ENCODE peak calls at places on chromosome 18, in six cellular contexts. X is H1, Q is GM12891, A is K562, O is HepG2, K is GM12878. U is an unnamed sample.

GRCh38 chr18:48735070-48735676 is 196.3 kb downstream of the CTIF start:
- DNase-seq in A (no peak), Q (no peak), X (peak; percentile 7), O (no peak), K (no peak), U (no peak)

GRCh38 chr18:10401489-10401888 is 52.9 kb upstream of the APCDD1 start:
- DNase-seq in A (no peak), K (no peak), Q (no peak), X (no peak), O (no peak), U (no peak)

GRCh38 chr18:38751897-38752296 is 1186.3 kb upstream of the CELF4 start:
- DNase-seq in X (no peak), A (no peak), Q (no peak), K (no peak), O (no peak), U (no peak)

GRCh38 chr18:812123-812672 is at the start of gene YES1:
- DNase-seq in O (peak; percentile 78), K (no peak), Q (peak; percentile 77), X (no peak), A (peak; percentile 97), U (peak; percentile 75)

GRCh38 chr18:48303883-48304282 is 105.3 kb downstream of the ZBTB7C start:
- DNase-seq in X (no peak), K (no peak), Q (no peak), O (no peak), A (no peak), U (no peak)

GRCh38 chr18:56382541-56382940 is 255.9 kb downstream of the TXNL1 start:
- DNase-seq in O (no peak), X (no peak), Q (no peak), A (no peak), K (no peak), U (no peak)

GRCh38 chr18:23819005-23819404 is 129.8 kb downstream of the LAMA3 start:
- DNase-seq in K (no peak), Q (no peak), X (no peak), O (no peak), A (no peak), U (no peak)

GRCh38 chr18:79938196-79938595 is 13.3 kb downstream of the SLC66A2 start:
- DNase-seq in O (no peak), K (no peak), X (no peak), A (no peak), Q (no peak), U (no peak)

GRCh38 chr18:36295880-36296301 is 1.6 kb upstream of the FHOD3 start:
- DNase-seq in A (no peak), K (no peak), O (no peak), Q (no peak), X (no peak), U (no peak)

GRCh38 chr18:23838233-23838632 is 149.0 kb downstream of the LAMA3 start:
- DNase-seq in K (no peak), X (no peak), A (no peak), O (no peak), Q (no peak), U (no peak)

GRCh38 chr18:45169610-45170009 is 445.7 kb upstream of the SLC14A2 start:
- DNase-seq in K (no peak), O (no peak), A (no peak), Q (no peak), X (no peak), U (no peak)

GRCh38 chr18:21513292-21513691 is 87.2 kb downstream of the ESCO1 start:
- DNase-seq in K (no peak), Q (no peak), A (no peak), X (no peak), O (no peak), U (no peak)

GRCh38 chr18:57803119-57803969 is at the start of gene ATP8B1:
- DNase-seq in K (no peak), A (no peak), Q (peak; percentile 55), X (peak; percentile 56), O (no peak), U (peak; percentile 28)

GRCh38 chr18:67590571-67591141 is 74.1 kb upstream of the DSEL start:
- DNase-seq in K (no peak), Q (no peak), O (no peak), A (no peak), X (no peak), U (no peak)

GRCh38 chr18:75204262-75204977 is 4.5 kb downstream of the PTGR3 start:
- DNase-seq in Q (no peak), X (no peak), K (no peak), O (no peak), A (no peak), U (no peak)

GRCh38 chr18:76941284-76941683 is 118.9 kb downstream of the ZNF236 start:
- DNase-seq in Q (no peak), O (no peak), A (no peak), X (no peak), K (no peak), U (no peak)

GRCh38 chr18:76822510-76823165 is at the start of gene ZNF236:
- DNase-seq in X (no peak), O (peak; percentile 35), K (no peak), Q (peak; percentile 66), A (peak; percentile 80), U (peak; percentile 64)

GRCh38 chr18:49597152-49597551 is 35.3 kb downstream of the LIPG start:
- DNase-seq in Q (no peak), K (no peak), X (no peak), O (no peak), A (no peak), U (no peak)

GRCh38 chr18:75179819-75180600 is 28.9 kb downstream of the PTGR3 start:
- DNase-seq in X (no peak), A (no peak), K (no peak), O (no peak), Q (no peak), U (no peak)

GRCh38 chr18:76475450-76476203 is 19.4 kb downstream of the ZNF516 start:
- DNase-seq in O (no peak), X (no peak), K (no peak), A (no peak), Q (no peak), U (no peak)

GRCh38 chr18:45379903-45380302 is 235.4 kb upstream of the SLC14A2 start:
- DNase-seq in K (peak; percentile 5), A (no peak), O (no peak), Q (no peak), X (no peak), U (no peak)

GRCh38 chr18:26686532-26686931 is 138.2 kb upstream of the KCTD1 start:
- DNase-seq in X (no peak), O (no peak), A (no peak), Q (no peak), K (no peak), U (no peak)

GRCh38 chr18:23227729-23228075 is 92.4 kb downstream of the CABLES1 start:
- DNase-seq in X (no peak), O (peak; percentile 32), K (no peak), Q (no peak), A (no peak), U (no peak)

GRCh38 chr18:3541549-3542386 is 91.8 kb downstream of the TGIF1 start:
- DNase-seq in Q (no peak), K (peak; percentile 27), O (no peak), X (no peak), A (no peak), U (no peak)

GRCh38 chr18:67468038-67468437 is 48.5 kb downstream of the DSEL start:
- DNase-seq in Q (no peak), O (no peak), X (no peak), A (no peak), K (no peak), U (no peak)

GRCh38 chr18:70169747-70170146 is 35.7 kb downstream of the RTTN start:
- DNase-seq in K (no peak), O (no peak), A (no peak), X (no peak), Q (no peak), U (no peak)

GRCh38 chr18:22286576-22286975 is 117.2 kb downstream of the GATA6 start:
- DNase-seq in Q (no peak), X (no peak), A (no peak), O (no peak), K (no peak), U (no peak)

GRCh38 chr18:2891526-2892431 is 45.0 kb downstream of the EMILIN2 start:
- DNase-seq in X (no peak), Q (no peak), O (no peak), K (no peak), A (no peak), U (no peak)

DNA sequence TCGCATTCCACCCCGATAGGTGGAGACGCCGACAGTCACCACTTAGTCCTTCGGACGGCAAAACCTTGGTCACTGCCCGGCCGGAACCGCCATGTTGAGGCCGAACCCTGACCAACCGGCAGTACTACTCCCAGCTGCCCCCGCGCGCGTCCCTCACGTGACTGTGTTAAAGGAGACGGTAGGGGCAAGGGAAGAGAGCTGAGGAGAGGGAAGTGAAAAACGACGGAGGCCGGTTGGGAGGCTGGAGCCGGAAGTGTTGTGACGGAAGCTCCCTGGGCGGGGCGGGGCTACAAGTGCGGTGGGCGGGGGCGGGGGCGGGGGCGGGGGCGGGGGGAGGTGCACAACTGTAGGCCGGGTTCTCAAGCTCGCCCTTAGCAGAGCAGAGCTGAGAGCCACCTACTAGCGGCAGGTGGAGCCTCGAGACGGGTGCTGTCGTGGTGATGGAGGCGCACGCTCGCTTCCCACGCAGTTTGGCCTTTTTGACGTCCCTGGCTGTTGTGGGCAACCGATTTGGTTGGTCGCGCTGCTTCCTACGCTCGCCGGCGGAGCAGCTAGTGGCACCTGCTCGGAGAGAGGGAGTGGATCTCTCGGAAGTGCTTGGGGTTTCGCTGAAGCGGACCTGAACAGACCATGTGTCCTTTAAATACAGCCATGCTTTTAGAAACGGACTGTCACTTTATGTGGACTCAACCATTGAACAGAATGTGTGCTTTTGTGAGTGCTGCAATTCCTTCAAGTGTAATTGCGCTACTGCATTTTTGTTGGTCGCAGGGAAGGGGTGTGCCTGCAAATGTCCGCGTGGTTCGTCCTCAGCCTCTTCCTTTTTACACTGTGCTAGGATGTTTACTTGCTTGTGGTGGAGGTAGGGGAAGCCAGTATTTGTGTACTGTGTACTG is at the start of gene TRAPPC8:
- DNase-seq in A (peak; percentile 97), K (peak; percentile 87), O (peak; percentile 98), Q (peak; percentile 85), X (peak; percentile 93), U (peak; percentile 87)
- TF ChIP-seq POLR2A in A (peak; percentile 92), K (peak; percentile 96), O (peak; percentile 96), Q (peak; percentile 93), X (peak; percentile 92), U (peak; percentile 90)

DNA sequence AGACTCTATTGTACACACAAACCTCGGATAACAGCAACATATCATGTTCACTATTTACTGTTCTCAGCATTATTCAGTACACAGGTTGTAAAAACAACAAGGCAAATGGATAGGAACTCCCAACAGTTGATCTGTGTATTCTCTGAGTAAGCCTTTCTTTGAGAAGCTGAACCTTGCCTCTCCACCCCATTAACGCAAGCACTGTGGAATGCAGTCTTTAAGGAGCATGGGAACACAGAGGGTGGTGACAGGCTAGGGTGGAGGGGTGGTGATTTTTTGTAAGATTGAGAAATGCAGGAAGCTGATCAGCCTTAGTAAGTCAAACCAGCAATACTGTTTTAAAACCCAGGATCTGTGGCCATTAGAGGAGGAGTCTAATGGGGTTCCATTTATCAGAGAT is 19.6 kb upstream of the SERPINB11 start:
- DNase-seq in O (no peak), K (no peak), X (peak; percentile 15), A (no peak), Q (no peak), U (no peak)
- TF ChIP-seq TAF1 in O (no peak), K (no peak), X (no peak), A (no peak), Q (no peak), U (no peak)

GRCh38 chr18:59139615-59140286 is at the start of gene SEC11C:
- DNase-seq in K (peak; percentile 93), X (peak; percentile 91), O (peak; percentile 95), A (peak; percentile 88), Q (peak; percentile 80), U (peak; percentile 84)
- TF ChIP-seq POLR2A in K (peak; percentile 93), X (no peak), O (peak; percentile 62), A (peak; percentile 57), Q (peak; percentile 64), U (peak; percentile 78)

GRCh38 chr18:54222922-54223567 is 1.4 kb downstream of the MBD2 start:
- DNase-seq in K (peak; percentile 78), Q (no peak), X (no peak), O (peak; percentile 25), A (no peak), U (no peak)
- TF ChIP-seq TAF1 in K (no peak), Q (no peak), X (no peak), O (no peak), A (no peak), U (no peak)